ENCODE peak calls at places on chromosomes 16 and 17, in six cellular contexts. W is stimulated activated CD4-positive, alpha-beta T cell treated with anti-CD3 and anti-CD28 coated beads, TNF-alpha, amount 100 ng/mL, for 48 hours; C is iris pigment epithelial cell; I is left ventricle myocardium inferior; V is psoas muscle; S is astrocyte of the spinal cord. F is an unnamed sample.
A peak's percentile ranks its signal among the peaks of the same experiment; 100 is the strongest.

GRCh38 chr16:84207869-84208268 is 16.9 kb downstream of the ADAD2 start:
- DNase-seq in I (no peak), V (no peak), W (no peak), C (no peak), S (no peak), F (peak; percentile 26)

GRCh38 chr16:30582611-30583340 is 2.7 kb downstream of the ZNF785 start:
- DNase-seq in W (no peak), I (no peak), S (no peak), V (no peak), C (no peak), F (no peak)

GRCh38 chr17:34275881-34276280 is 5.9 kb downstream of the CCL7 start:
- DNase-seq in V (no peak), S (peak; percentile 90), W (no peak), C (peak; percentile 92), I (no peak), F (no peak)

GRCh38 chr17:17151962-17152361 is 54.2 kb downstream of the PLD6 start:
- DNase-seq in C (peak; percentile 94), V (peak; percentile 95), S (peak; percentile 95), I (peak; percentile 88), W (no peak), F (no peak)

GRCh38 chr16:73172621-73173312 is 124.8 kb upstream of the ZFHX3 start:
- DNase-seq in I (peak; percentile 87), C (peak; percentile 83), S (peak; percentile 97), V (peak; percentile 76), W (no peak), F (peak; percentile 32)

GRCh38 chr17:12620200-12620720 is 45.4 kb upstream of the MYOCD start:
- DNase-seq in C (peak; percentile 89), S (peak; percentile 83), W (no peak), I (no peak), V (no peak), F (no peak)

GRCh38 chr17:219696-220095 is 38.2 kb upstream of the DOC2B start:
- DNase-seq in S (no peak), V (no peak), I (no peak), C (no peak), W (no peak), F (no peak)

GRCh38 chr17:69474171-69474831 is 59.8 kb downstream of the MAP2K6 start:
- DNase-seq in W (no peak), S (no peak), I (no peak), V (no peak), C (no peak), F (no peak)

GRCh38 chr16:84032458-84033178 is 10.0 kb downstream of the SLC38A8 start:
- DNase-seq in C (no peak), V (no peak), S (no peak), I (peak; percentile 54), W (no peak), F (no peak)

GRCh38 chr16:35506898-35507194 is 2047.4 kb downstream of the TP53TG3F start:
- DNase-seq in S (no peak), I (no peak), V (no peak), W (no peak), C (no peak), F (no peak)

GRCh38 chr17:64448665-64449512 is at the start of gene MILR1:
- DNase-seq in I (no peak), W (no peak), V (no peak), S (peak; percentile 31), C (peak; percentile 98), F (peak; percentile 86)

GRCh38 chr17:2369551-2370210 is 31.2 kb downstream of the MNT start:
- DNase-seq in W (no peak), S (no peak), V (no peak), I (no peak), C (peak; percentile 18), F (peak; percentile 24)

GRCh38 chr16:24611310-24611709 is 71.9 kb downstream of the RBBP6 start:
- DNase-seq in C (no peak), W (no peak), S (no peak), V (no peak), I (no peak), F (no peak)

GRCh38 chr17:50660042-50660886 is 25.6 kb downstream of the ABCC3 start:
- DNase-seq in C (peak; percentile 32), V (no peak), W (no peak), S (no peak), I (peak; percentile 46), F (peak; percentile 61)

F was measured in K562.